ENCODE peak calls at places on chromosome 5, in seven cellular contexts. G is Peyer's patch, V is body of pancreas, Z is IMR-90, D is suprapubic skin, P is Caco-2, C is AG04450. E is an unnamed sample. For H3K27me3, the result is how much of the 10 kb centered on the place peaks cover.

GRCh38 chr5:59923465-59923864 is 29.9 kb upstream of the PDE4D start:
- DNase-seq in G (no peak), V (peak), Z (peak), D (no peak), P (no peak), C (no peak), E (no peak)

GRCh38 chr5:101473483-101473882 is 570.4 kb upstream of the ST8SIA4 start:
- DNase-seq in G (no peak), V (no peak), Z (peak), D (no peak), P (no peak), C (no peak), E (no peak)

GRCh38 chr5:17216974-17217325 is 481 bp upstream of the BASP1 start:
- DNase-seq in G (no peak), V (peak), Z (peak), D (peak), P (peak), C (no peak), E (peak)

GRCh38 chr5:159669559-159669958 is 246.7 kb upstream of the ADRA1B start:
- DNase-seq in G (no peak), V (no peak), Z (no peak), D (no peak), P (no peak), C (no peak), E (no peak)

GRCh38 chr5:1948111-1948510 is 65.4 kb upstream of the IRX4 start:
- DNase-seq in G (no peak), V (no peak), Z (no peak), D (no peak), P (no peak), C (no peak), E (no peak)

GRCh38 chr5:95178046-95178651 is 106.7 kb downstream of the MCTP1 start:
- DNase-seq in G (no peak), V (no peak), Z (no peak), D (no peak), P (peak), C (no peak), E (no peak)

GRCh38 chr5:168125445-168126199 is 165.8 kb upstream of the WWC1 start:
- DNase-seq in G (no peak), V (no peak), Z (no peak), D (no peak), P (peak), C (no peak), E (no peak)

GRCh38 chr5:59065551-59065950 is 482.7 kb downstream of the RAB3C start:
- DNase-seq in G (no peak), V (no peak), Z (peak), D (no peak), P (no peak), C (no peak), E (no peak)

GRCh38 chr5:14424011-14424685 is 157.4 kb upstream of the OTULINL start:
- DNase-seq in G (no peak), V (no peak), Z (no peak), D (no peak), P (no peak), C (no peak), E (no peak)

GRCh38 chr5:176401281-176402205 is 13.0 kb downstream of the HIGD2A start:
- DNase-seq in G (peak), V (no peak), Z (no peak), D (peak), P (no peak), C (no peak), E (no peak)

GRCh38 chr5:61586096-61587084 is 254.3 kb downstream of the ZSWIM6 start:
- DNase-seq in G (no peak), V (peak), Z (no peak), D (no peak), P (no peak), C (no peak), E (no peak)

GRCh38 chr5:93438124-93438523 is 142.9 kb downstream of the NR2F1-AS1 start:
- DNase-seq in G (no peak), V (no peak), Z (no peak), D (no peak), P (no peak), C (no peak), E (no peak)

GRCh38 chr5:32092938-32093812 is 80.9 kb downstream of the GOLPH3 start:
- DNase-seq in G (no peak), V (peak), Z (peak), D (no peak), P (peak), C (peak), E (no peak)

GRCh38 chr5:148397968-148398595 is 14.3 kb downstream of the FBXO38 start:
- DNase-seq in G (no peak), V (peak), Z (no peak), D (no peak), P (peak), C (no peak), E (no peak)

GRCh38 chr5:179608131-179608581 is 15.3 kb downstream of the HNRNPH1 start:
- DNase-seq in G (peak), V (no peak), Z (no peak), D (peak), P (peak), C (no peak), E (no peak)

GRCh38 chr5:16797949-16798348 is 138.1 kb downstream of the MYO10 start:
- DNase-seq in G (no peak), V (no peak), Z (no peak), D (no peak), P (no peak), C (no peak), E (no peak)

GRCh38 chr5:102481044-102481715 is 17.6 kb downstream of the SLCO6A1 start:
- DNase-seq in G (no peak), V (no peak), Z (no peak), D (no peak), P (no peak), C (no peak), E (no peak)

GRCh38 chr5:57034517-57034916 is 82.6 kb upstream of the MIER3 start:
- DNase-seq in G (no peak), V (no peak), Z (no peak), D (no peak), P (no peak), C (no peak), E (no peak)

GRCh38 chr5:2124434-2124833 is 241.7 kb upstream of the IRX4 start:
- DNase-seq in G (no peak), V (no peak), Z (no peak), D (no peak), P (no peak), C (no peak), E (no peak)

DNA sequence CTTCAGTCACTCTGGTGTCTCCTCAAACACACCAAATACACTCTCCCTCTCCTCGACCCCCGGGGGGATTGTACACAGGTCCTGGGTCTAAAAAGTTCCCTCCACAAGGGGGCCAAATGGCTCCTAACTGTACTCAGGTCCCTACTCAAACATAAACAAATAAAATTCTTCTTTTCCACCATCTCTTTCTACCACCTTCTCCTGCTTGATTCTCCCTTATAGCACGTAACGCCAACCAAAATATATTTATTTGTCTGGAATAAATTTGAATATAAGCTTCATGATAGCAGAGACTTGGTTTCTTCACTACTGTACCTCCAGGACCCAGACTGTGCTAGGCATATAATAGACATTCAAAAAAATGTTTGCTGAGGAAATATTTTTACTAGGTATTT is 21.4 kb downstream of the ZNF608 start:
- DNase-seq in G (no peak), V (no peak), Z (no peak), D (no peak), P (no peak), C (no peak), E (no peak)
- TF ChIP-seq CTCF in G (no peak), V (no peak), Z (no peak), D (no peak), P (no peak), C (no peak), E (no peak)

GRCh38 chr5:77209495-77210090 is 887 bp upstream of the PDE8B start:
- DNase-seq in G (no peak), V (no peak), Z (no peak), D (no peak), P (no peak), C (no peak), E (no peak)
- H3K27me3 ChIP-seq in G (under half), V (under half), Z (half or more), D (under half), P (under half), C (half or more), E (half or more)

DNA sequence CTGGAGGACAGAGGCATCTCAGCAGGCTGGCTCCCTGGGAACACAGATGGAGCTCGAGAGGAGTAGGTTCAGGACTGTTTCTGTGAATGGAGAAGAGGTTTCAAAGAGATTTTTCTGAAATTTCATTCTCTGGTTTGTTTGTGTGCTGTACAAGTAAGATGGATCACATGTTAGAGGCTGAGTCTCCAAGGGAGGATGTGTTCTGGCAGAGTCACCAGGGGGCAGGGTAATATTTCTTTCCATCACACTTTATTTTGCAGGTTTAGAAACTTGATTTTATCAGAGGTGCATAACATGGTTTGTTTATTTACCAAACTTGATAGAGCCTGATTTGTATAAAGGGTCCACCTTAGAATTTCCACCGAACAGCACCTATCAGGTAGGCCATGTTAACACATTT is 69.2 kb upstream of the ARL15 start:
- DNase-seq in G (no peak), V (no peak), Z (no peak), D (no peak), P (no peak), C (no peak), E (no peak)
- TF ChIP-seq CTCF in G (no peak), V (no peak), Z (no peak), D (no peak), P (no peak), C (peak), E (peak)

DNA sequence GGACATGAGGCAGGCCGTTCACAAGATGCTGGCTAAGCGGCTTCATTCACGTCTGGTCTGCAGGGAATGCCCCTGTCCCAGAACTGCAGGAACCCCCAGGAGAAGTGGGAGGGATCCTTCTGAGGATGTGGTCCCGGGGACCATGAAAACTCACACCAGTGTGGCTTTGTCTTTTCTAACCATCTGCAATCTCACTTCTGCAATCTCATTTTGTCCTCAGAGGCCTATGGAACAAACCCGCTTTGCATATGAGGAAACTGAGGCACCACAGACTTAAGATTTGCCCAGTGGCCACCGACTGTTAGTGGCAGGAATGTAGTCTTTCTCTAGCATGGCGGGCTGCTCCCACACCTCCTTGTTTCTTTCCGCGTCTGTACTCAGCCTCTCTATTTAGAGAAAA is 6.9 kb downstream of the CXCL14 start:
- DNase-seq in G (no peak), V (no peak), Z (no peak), D (no peak), P (no peak), C (no peak), E (no peak)
- H3K27me3 ChIP-seq in G (under half), V (under half), Z (under half), D (under half), P (under half), C (under half), E (under half)

DNA sequence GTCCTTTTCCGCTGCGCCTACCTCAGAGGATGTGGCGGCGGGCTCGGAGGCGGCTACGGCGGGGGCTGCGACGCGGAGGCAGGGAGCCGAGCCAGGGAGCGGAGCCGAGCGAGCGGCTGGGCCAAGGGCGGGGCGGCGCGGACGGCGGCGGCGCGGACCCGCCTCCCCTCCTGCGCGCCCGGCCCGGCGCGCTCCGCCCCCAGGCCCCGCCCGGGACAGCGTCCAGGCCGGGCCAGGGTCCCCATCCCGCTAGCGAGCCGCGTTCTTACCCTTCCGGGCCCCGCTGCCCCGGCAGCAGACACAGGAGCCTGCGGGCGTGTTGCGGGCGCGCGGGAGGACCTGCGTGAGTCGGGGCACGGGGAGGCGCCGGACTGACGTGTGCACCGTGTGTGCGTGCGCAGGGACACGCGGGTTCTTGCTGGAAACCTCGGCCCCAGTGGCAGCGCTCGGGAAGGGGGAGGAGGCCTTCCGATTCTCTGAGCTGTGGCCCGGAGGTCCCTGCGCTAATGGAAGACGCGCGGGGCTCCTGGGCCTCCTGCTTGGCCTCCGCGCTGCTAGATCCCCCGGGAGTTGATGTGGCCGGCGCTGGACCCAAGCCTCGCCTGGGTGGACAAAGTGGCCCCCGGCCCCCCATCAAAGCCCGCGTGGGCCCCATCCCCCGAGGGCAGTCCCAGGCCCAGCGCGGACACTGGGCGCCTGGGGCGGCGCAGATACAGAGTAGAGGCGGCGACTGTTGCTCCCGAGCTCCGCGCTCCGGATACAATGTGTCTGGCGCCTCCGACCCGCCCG is at the start of gene VDAC1:
- DNase-seq in G (peak), V (peak), Z (peak), D (peak), P (peak), C (peak), E (peak)
- TF ChIP-seq CTCF in G (no peak), V (no peak), Z (no peak), D (no peak), P (no peak), C (no peak), E (peak)

DNA sequence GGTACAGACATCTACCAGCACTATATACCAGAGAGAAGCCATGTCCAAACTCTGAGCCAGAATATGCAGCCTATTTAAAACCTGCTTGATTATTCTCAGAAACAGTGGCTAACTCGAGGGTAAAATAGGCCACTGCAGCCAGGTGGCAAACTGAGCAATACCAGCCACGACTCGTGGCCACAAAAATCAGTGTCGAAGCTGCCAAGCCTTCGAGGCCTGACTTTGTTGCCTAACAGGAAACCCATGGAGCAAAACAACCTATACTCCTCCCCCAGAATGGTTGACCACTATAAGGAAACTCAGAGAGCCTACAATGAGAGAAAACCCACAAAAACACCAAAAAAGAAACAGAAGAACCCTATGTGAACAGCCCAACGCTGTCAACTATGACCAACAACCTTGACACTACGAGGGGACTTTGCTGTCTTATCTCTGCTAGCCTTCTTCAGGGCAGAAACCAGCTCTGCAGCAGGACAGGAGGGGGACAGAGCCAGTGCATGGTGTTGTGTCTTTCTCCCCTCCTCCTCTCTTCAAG is 133.8 kb downstream of the TMEM174 start:
- DNase-seq in G (no peak), V (no peak), Z (peak), D (no peak), P (no peak), C (no peak), E (no peak)
- H3K27me3 ChIP-seq in G (under half), V (under half), Z (under half), D (half or more), P (under half), C (under half), E (under half)

DNA sequence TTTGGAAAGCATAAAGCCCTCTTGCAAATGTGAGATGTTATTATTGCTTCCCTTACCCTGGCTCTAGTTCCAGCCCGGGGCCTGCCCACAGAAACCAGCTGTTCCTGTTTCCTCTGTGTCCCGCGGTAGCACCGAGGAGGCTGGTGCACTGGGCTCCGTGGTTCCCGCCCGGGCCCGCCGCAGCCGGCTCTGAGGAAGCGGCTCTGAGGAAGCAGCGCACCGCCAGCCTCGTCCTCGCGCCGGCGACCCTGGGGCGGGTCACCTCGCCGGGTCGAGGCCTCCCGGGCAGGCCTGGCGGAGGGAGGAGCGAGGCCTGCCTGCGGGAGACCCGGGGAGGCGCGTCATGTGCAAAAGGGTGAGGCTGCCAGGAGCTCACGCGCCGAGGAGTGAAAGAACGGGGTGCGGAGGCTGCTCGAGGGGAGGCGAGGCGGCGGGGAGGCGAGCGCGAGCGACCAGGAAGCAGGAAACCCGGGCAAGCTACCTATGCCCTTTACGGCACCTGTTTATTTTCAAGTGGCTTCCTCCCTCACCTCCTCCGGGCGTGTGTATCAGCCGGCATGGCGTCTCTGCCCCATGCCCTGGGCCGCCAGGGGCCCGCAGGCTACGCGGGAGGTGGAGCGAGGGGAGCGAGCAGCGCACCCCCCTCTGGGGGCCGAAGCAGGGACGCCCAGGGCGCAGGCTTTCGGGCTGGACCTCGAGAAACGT is 61.3 kb upstream of the MEGF10 start:
- DNase-seq in G (peak), V (peak), Z (peak), D (peak), P (peak), C (no peak), E (peak)
- TF ChIP-seq CTCF in G (no peak), V (no peak), Z (peak), D (no peak), P (peak), C (peak), E (no peak)

GRCh38 chr5:141840295-141840812 is 37.9 kb downstream of the PCDH1 start:
- DNase-seq in G (no peak), V (no peak), Z (no peak), D (no peak), P (no peak), C (no peak), E (no peak)

GRCh38 chr5:141843156-141843927 is 34.9 kb downstream of the PCDH1 start:
- DNase-seq in G (no peak), V (peak), Z (peak), D (no peak), P (no peak), C (no peak), E (no peak)

GRCh38 chr5:141841376-141841775 is 36.8 kb downstream of the PCDH1 start:
- DNase-seq in G (peak), V (peak), Z (no peak), D (no peak), P (no peak), C (no peak), E (no peak)

GRCh38 chr5:141840826-141841360 is 37.3 kb downstream of the PCDH1 start:
- DNase-seq in G (no peak), V (no peak), Z (no peak), D (no peak), P (no peak), C (no peak), E (no peak)

DNA sequence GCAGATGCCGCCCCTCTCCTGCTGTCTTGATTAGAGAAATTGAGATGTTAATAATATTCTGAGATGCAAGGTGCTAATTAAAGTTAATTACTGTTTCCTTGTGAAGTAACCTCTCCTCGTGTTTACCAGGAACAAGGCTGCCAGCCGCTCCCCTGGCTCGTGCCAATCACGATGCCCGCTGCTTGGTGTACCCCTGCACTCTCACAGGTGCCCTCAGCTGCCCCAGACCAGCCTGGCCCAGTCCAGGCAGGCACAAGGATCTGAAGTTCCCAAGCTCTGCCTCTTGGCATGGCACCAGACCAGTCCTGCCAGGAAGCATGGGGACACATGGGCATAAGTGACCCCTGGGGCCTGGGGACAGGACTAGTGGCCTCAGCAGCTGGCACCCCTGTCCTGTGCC is 36.4 kb downstream of the PCDH1 start:
- DNase-seq in G (no peak), V (peak), Z (no peak), D (no peak), P (no peak), C (no peak), E (no peak)
- H3K27me3 ChIP-seq in G (under half), V (under half), Z (under half), D (under half), P (under half), C (under half), E (under half)

DNA sequence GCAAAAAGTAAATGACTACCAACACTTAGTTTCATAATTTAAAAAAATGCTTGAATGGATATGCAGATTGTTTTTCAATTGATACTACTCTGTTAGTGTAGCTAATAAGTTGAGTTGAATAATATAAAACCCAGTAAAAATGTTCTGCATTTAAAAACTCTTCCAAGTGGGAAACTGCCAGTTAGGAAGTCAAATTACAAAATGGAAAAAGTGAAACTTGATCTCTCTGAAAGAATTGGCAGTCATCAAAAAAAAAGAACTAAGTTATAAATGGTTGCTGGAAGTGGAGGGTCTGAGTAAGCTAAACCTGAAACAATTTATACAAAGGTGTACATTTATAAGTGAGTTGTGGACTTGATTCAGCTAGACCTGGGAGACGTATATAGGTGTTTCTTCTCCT is 52.4 kb downstream of the VCAN start:
- DNase-seq in G (no peak), V (no peak), Z (no peak), D (no peak), P (no peak), C (no peak), E (no peak)
- TF ChIP-seq CTCF in G (no peak), V (no peak), Z (no peak), D (no peak), P (no peak), C (no peak), E (no peak)

E was measured in RWPE2.